ENCODE peak calls at places on chromosomes 4 and X, in eight cellular contexts. H is neural crest cell, W is fibroblast of mammary gland, N is mucosa of descending colon, Y is endothelial cell, S is omental fat pad, B is cardiac fibroblast, X is gastrocnemius medialis. R is an unnamed sample.

GRCh38 chrX:140715787-140716186 is 6.2 kb downstream of the LINC00632 start:
- DNase-seq in H (no peak), W (no peak), N (no peak), Y (no peak), S (no peak), B (no peak), X (no peak), R (no peak)

GRCh38 chrX:39445336-39445735 is 644.1 kb downstream of the MID1IP1 start:
- DNase-seq in H (peak), W (no peak), N (peak), Y (peak), S (peak), B (no peak), X (no peak), R (no peak)

GRCh38 chrX:109842611-109843010 is 109.6 kb upstream of the ACSL4 start:
- DNase-seq in H (no peak), W (no peak), N (no peak), Y (no peak), S (no peak), B (peak), X (no peak), R (no peak)

GRCh38 chr4:86481429-86481828 is 112.7 kb upstream of the PTPN13 start:
- DNase-seq in H (no peak), W (no peak), N (no peak), Y (no peak), S (no peak), B (no peak), X (no peak), R (no peak)

GRCh38 chrX:30875957-30876356 is 13.1 kb downstream of the TAB3 start:
- DNase-seq in H (no peak), W (peak), N (no peak), Y (no peak), S (no peak), B (peak), X (no peak), R (no peak)

GRCh38 chrX:134761788-134762187 is 103.5 kb upstream of the PLAC1 start:
- DNase-seq in H (no peak), W (peak), N (peak), Y (no peak), S (no peak), B (peak), X (no peak), R (no peak)

GRCh38 chrX:154307207-154307606 is 11.6 kb downstream of the TKTL1 start:
- DNase-seq in H (no peak), W (peak), N (no peak), Y (no peak), S (no peak), B (no peak), X (no peak), R (no peak)

GRCh38 chr4:21046121-21046520 is 345.9 kb downstream of the PACRGL start:
- DNase-seq in H (no peak), W (peak), N (no peak), Y (no peak), S (no peak), B (peak), X (no peak), R (no peak)

GRCh38 chr4:152731997-152732396 is 47.5 kb downstream of the TIGD4 start:
- DNase-seq in H (no peak), W (no peak), N (no peak), Y (no peak), S (no peak), B (no peak), X (no peak), R (no peak)

GRCh38 chr4:2961411-2962098 is 1.7 kb downstream of the NOP14 start:
- DNase-seq in H (no peak), W (no peak), N (no peak), Y (peak), S (no peak), B (no peak), X (no peak), R (no peak)

GRCh38 chr4:151031831-151032605 is 16.9 kb upstream of the LRBA start:
- DNase-seq in H (no peak), W (peak), N (no peak), Y (no peak), S (no peak), B (peak), X (no peak), R (no peak)

GRCh38 chrX:66001596-66001995 is 38.3 kb downstream of the VSIG4 start:
- DNase-seq in H (no peak), W (no peak), N (no peak), Y (no peak), S (no peak), B (no peak), X (no peak), R (no peak)

GRCh38 chrX:65581661-65582339 is 47.2 kb upstream of the LAS1L start:
- DNase-seq in H (peak), W (peak), N (peak), Y (peak), S (peak), B (peak), X (no peak), R (peak)

GRCh38 chrX:101347859-101348451 is 587 bp downstream of the TIMM8A start:
- DNase-seq in H (no peak), W (peak), N (peak), Y (no peak), S (no peak), B (peak), X (peak), R (no peak)

GRCh38 chrX:40050532-40050931 is 47.2 kb downstream of the BCOR start:
- DNase-seq in H (no peak), W (no peak), N (no peak), Y (no peak), S (no peak), B (no peak), X (no peak), R (no peak)

GRCh38 chrX:102624105-102624504 is 24.8 kb downstream of the ARMCX5 start:
- DNase-seq in H (no peak), W (peak), N (no peak), Y (no peak), S (no peak), B (no peak), X (no peak), R (no peak)

GRCh38 chr4:24686866-24687672 is 102.7 kb upstream of the DHX15 start:
- DNase-seq in H (peak), W (peak), N (peak), Y (no peak), S (no peak), B (peak), X (no peak), R (no peak)

GRCh38 chr4:55574252-55574651 is 17.8 kb downstream of the PDCL2 start:
- DNase-seq in H (no peak), W (no peak), N (no peak), Y (no peak), S (no peak), B (no peak), X (no peak), R (no peak)

GRCh38 chrX:98203800-98204199 is 1320.1 kb downstream of the RPA4 start:
- DNase-seq in H (no peak), W (peak), N (no peak), Y (no peak), S (no peak), B (no peak), X (no peak), R (no peak)

GRCh38 chr4:57280481-57280880 is 170.3 kb upstream of the IGFBP7 start:
- DNase-seq in H (no peak), W (no peak), N (no peak), Y (no peak), S (no peak), B (no peak), X (no peak), R (no peak)

GRCh38 chr4:6912412-6912811 is 2.8 kb downstream of the TBC1D14 start:
- DNase-seq in H (no peak), W (no peak), N (no peak), Y (no peak), S (no peak), B (no peak), X (no peak), R (no peak)

GRCh38 chrX:49192722-49193328 is 6.7 kb upstream of the PRICKLE3 start:
- DNase-seq in H (peak), W (peak), N (peak), Y (no peak), S (no peak), B (peak), X (no peak), R (no peak)

GRCh38 chrX:7346021-7346420 is 198.1 kb upstream of the PUDP start:
- DNase-seq in H (no peak), W (peak), N (no peak), Y (no peak), S (no peak), B (peak), X (no peak), R (no peak)

GRCh38 chrX:72203421-72203820 is 21.9 kb downstream of the PIN4 start:
- DNase-seq in H (no peak), W (no peak), N (no peak), Y (no peak), S (no peak), B (no peak), X (no peak), R (no peak)

GRCh38 chrX:150648296-150648940 is 44.8 kb upstream of the MTMR1 start:
- DNase-seq in H (no peak), W (no peak), N (no peak), Y (no peak), S (no peak), B (no peak), X (no peak), R (no peak)

GRCh38 chr4:6869944-6870343 is 39.7 kb upstream of the TBC1D14 start:
- DNase-seq in H (no peak), W (no peak), N (no peak), Y (no peak), S (no peak), B (no peak), X (no peak), R (no peak)

GRCh38 chr4:89551191-89551590 is 243.6 kb upstream of the GPRIN3 start:
- DNase-seq in H (no peak), W (no peak), N (no peak), Y (no peak), S (no peak), B (no peak), X (no peak), R (no peak)

GRCh38 chr4:173827707-173828106 is 297.7 kb upstream of the HAND2 start:
- DNase-seq in H (no peak), W (peak), N (no peak), Y (no peak), S (no peak), B (peak), X (no peak), R (no peak)

GRCh38 chr4:167399201-167399600 is 164.9 kb upstream of the SPOCK3 start:
- DNase-seq in H (no peak), W (no peak), N (no peak), Y (no peak), S (no peak), B (no peak), X (no peak), R (no peak)

GRCh38 chr4:6987566-6987920 is 55.6 kb upstream of the TADA2B start:
- DNase-seq in H (peak), W (peak), N (no peak), Y (no peak), S (no peak), B (peak), X (no peak), R (no peak)

DNA sequence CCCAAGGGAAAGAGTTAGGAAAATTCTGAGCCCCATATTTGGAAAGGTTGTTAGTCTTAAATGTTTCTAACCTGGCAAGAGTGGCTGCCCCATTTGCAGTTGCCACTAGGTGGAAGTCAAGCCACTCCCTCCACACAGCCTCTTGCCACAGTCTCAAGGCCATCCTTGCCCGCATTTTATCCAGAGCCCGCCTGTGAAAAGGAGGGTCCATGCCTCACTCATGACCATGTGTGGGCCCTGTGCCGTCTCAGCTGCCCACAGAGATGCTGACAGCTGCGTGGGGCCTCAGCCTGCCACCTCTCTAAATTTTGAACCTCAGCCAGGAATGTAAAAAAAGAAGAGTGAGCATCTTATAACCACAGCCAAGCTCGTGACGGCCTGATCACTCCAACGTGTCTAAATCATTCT is 201.5 kb upstream of the FAM241A start:
- DNase-seq in H (peak), W (peak), N (peak), Y (peak), S (no peak), B (peak), X (no peak), R (peak)
- TF ChIP-seq CTCF in H (peak), W (peak), N (peak), Y (peak), S (no peak), B (peak), X (no peak), R (peak)

DNA sequence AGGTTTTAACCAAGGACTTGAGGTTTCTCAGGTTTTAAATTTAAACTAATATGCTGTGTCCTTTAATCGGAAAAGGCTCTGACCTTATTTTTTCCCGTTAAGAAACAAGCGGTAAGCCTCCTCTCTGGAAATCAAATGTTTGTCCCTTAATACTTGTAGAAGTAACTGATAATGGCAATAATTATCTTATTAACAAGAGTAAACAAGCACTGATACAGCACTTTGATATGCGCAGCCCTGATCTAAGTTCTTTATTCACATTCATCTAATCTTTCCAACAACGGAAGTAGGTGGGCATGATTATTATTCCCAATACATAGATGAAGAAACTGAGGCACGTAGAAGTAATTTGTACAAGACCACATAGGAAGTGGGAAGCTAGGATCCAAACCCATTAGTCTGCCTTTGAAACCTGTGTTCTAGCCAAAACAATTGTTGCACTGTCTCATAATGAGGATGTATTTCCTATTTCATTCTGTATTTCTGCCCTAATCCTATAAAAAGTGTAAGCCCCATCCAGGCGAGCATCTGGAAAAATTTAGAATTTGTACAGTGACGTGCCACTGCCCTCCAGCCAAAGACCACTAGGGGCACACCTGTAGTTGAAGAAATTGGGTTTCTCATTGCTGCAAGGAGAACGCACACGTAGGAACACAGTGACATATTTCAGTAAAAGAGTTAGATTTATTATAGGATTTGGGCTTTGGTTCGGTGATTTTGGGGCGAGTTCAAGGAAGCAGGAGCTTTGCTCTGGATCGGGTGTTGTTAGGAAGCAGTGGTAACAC is 605 bp downstream of the CXorf58 start:
- DNase-seq in H (no peak), W (no peak), N (no peak), Y (peak), S (no peak), B (no peak), X (no peak), R (no peak)
- TF ChIP-seq CTCF in H (peak), W (peak), N (no peak), Y (peak), S (no peak), B (peak), X (no peak), R (peak)

DNA sequence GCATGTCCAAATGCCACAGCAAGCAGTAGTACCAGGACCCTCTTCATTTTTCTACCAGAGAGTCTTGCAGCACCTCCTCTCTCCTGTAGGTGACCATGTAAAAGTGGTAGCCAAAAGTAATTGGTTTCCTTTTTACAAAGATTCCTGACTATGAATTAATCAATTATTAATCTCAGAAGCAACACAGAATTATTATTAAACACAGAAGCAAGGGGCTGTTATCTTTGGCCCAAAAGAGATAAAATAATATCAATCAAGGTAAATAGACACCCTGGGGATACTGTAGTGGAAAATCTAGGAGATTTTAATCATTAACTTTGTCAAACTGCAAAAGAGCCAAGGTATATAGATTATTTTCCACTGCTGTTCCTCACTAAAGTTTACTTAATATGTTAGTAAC is at the start of gene GC:
- DNase-seq in H (no peak), W (no peak), N (no peak), Y (no peak), S (no peak), B (no peak), X (no peak), R (no peak)
- TF ChIP-seq CTCF in H (peak), W (no peak), N (no peak), Y (peak), S (no peak), B (no peak), X (no peak), R (peak)

GRCh38 chrX:124216396-124217124 is 115.9 kb upstream of the TEX13D start:
- DNase-seq in H (peak), W (no peak), N (no peak), Y (no peak), S (no peak), B (no peak), X (no peak), R (no peak)
- TF ChIP-seq CTCF in H (no peak), W (no peak), N (no peak), Y (no peak), S (no peak), B (no peak), X (no peak), R (peak)

GRCh38 chr4:39638358-39639239 is at the start of gene SMIM14:
- DNase-seq in H (peak), W (peak), N (peak), Y (peak), S (peak), B (peak), X (peak), R (peak)
- TF ChIP-seq CTCF in H (no peak), W (no peak), N (no peak), Y (no peak), S (no peak), B (no peak), X (peak), R (no peak)

GRCh38 chr4:14871676-14872430 is 130.4 kb upstream of the CPEB2 start:
- DNase-seq in H (no peak), W (peak), N (peak), Y (peak), S (no peak), B (peak), X (no peak), R (no peak)
- TF ChIP-seq CTCF in H (peak), W (peak), N (no peak), Y (peak), S (no peak), B (peak), X (no peak), R (peak)

GRCh38 chrX:11188664-11189063 is 77.5 kb downstream of the HCCS start:
- DNase-seq in H (no peak), W (peak), N (no peak), Y (no peak), S (no peak), B (peak), X (no peak), R (no peak)
- TF ChIP-seq CTCF in H (no peak), W (no peak), N (no peak), Y (no peak), S (no peak), B (no peak), X (no peak), R (no peak)